ENCODE peak calls at places on chromosome X, in four cellular contexts. One of them, this sample, is unnamed.

GRCh38 chrX:135328421-135329005 is 19.2 kb downstream of the ETDC start:
- DNase-seq in IMR-90: peak
- DNase-seq in H9: no peak
- DNase-seq in mesendoderm: no peak
- DNase-seq in this sample: no peak

GRCh38 chrX:15269618-15270521 is at the start of gene ASB9:
- DNase-seq in IMR-90: peak
- DNase-seq in H9: peak
- DNase-seq in mesendoderm: peak
- DNase-seq in this sample: no peak

GRCh38 chrX:37905436-37906147 is 58.2 kb upstream of the DYNLT3 start:
- DNase-seq in IMR-90: peak
- DNase-seq in H9: peak
- DNase-seq in mesendoderm: peak
- DNase-seq in this sample: peak

GRCh38 chrX:153348421-153348820 is 14.5 kb downstream of the ZNF275 start:
- DNase-seq in IMR-90: no peak
- DNase-seq in H9: no peak
- DNase-seq in mesendoderm: no peak
- DNase-seq in this sample: no peak

GRCh38 chrX:3651272-3651671 is 62.2 kb downstream of the PRKX start:
- DNase-seq in IMR-90: peak
- DNase-seq in H9: no peak
- DNase-seq in mesendoderm: peak
- DNase-seq in this sample: no peak

GRCh38 chrX:6325437-6325836 is 96.8 kb upstream of the NLGN4X start:
- DNase-seq in IMR-90: no peak
- DNase-seq in H9: peak
- DNase-seq in mesendoderm: peak
- DNase-seq in this sample: no peak

GRCh38 chrX:56232221-56233082 is at the start of gene KLF8:
- DNase-seq in IMR-90: no peak
- DNase-seq in H9: peak
- DNase-seq in mesendoderm: peak
- DNase-seq in this sample: no peak

GRCh38 chrX:129772796-129773431 is 6.8 kb upstream of the SASH3 start:
- DNase-seq in IMR-90: no peak
- DNase-seq in H9: no peak
- DNase-seq in mesendoderm: no peak
- DNase-seq in this sample: no peak

GRCh38 chrX:28189011-28189410 is 207.8 kb upstream of the DCAF8L1 start:
- DNase-seq in IMR-90: peak
- DNase-seq in H9: no peak
- DNase-seq in mesendoderm: no peak
- DNase-seq in this sample: no peak

GRCh38 chrX:47608130-47608810 is 11.4 kb downstream of the SYN1 start:
- DNase-seq in IMR-90: no peak
- DNase-seq in H9: peak
- DNase-seq in mesendoderm: peak
- DNase-seq in this sample: no peak

GRCh38 chrX:151397741-151398070 is 700 bp downstream of the VMA21 start:
- DNase-seq in IMR-90: no peak
- DNase-seq in H9: no peak
- DNase-seq in mesendoderm: no peak
- DNase-seq in this sample: no peak

GRCh38 chrX:118862086-118862485 is 38.5 kb downstream of the ZCCHC12 start:
- DNase-seq in IMR-90: no peak
- DNase-seq in H9: no peak
- DNase-seq in mesendoderm: no peak
- DNase-seq in this sample: no peak

GRCh38 chrX:122133478-122133877 is 1050.6 kb upstream of the GRIA3 start:
- DNase-seq in IMR-90: no peak
- DNase-seq in H9: no peak
- DNase-seq in mesendoderm: no peak
- DNase-seq in this sample: no peak

GRCh38 chrX:28966335-28966734 is 379.1 kb downstream of the IL1RAPL1 start:
- DNase-seq in IMR-90: peak
- DNase-seq in H9: no peak
- DNase-seq in mesendoderm: no peak
- DNase-seq in this sample: no peak

GRCh38 chrX:153580700-153581386 is 18.1 kb downstream of the CCNQ start:
- DNase-seq in IMR-90: no peak
- DNase-seq in H9: peak
- DNase-seq in mesendoderm: peak
- DNase-seq in this sample: no peak

GRCh38 chrX:152735101-152735500 is 1.5 kb downstream of the MAGEA12 start:
- DNase-seq in IMR-90: no peak
- DNase-seq in H9: no peak
- DNase-seq in mesendoderm: no peak
- DNase-seq in this sample: no peak

DNA sequence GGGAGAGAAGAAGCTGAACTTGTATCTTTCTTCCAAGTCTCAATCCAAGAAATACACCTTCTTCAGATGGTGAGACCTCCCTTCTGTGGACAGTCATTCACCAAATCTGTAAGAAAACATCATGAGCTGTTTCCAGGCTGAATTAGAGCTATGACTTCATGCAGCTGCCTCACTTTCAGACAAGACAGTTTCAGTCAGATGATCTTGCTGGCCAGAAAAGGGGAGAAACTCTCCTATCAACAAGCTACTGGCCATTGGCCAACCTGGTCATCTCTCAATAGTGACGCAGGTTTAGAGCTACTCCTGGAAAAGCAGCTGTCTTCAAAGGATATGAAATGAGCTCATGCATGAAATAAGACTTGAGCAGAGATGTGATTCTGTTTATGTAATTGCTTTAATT is 69.5 kb upstream of the NDP start:
- DNase-seq in IMR-90: peak
- DNase-seq in H9: no peak
- DNase-seq in mesendoderm: no peak
- DNase-seq in this sample: no peak
- H2BK120ac ChIP-seq in IMR-90: no peak
- H2BK120ac ChIP-seq in H9: no peak
- H2BK120ac ChIP-seq in mesendoderm: no peak
- H2BK120ac ChIP-seq in this sample: no peak

GRCh38 chrX:9703406-9703805 is 62.2 kb downstream of the GPR143 start:
- DNase-seq in IMR-90: no peak
- DNase-seq in H9: no peak
- DNase-seq in mesendoderm: no peak
- DNase-seq in this sample: no peak

GRCh38 chrX:9700555-9700954 is 65.1 kb downstream of the GPR143 start:
- DNase-seq in IMR-90: no peak
- DNase-seq in H9: peak
- DNase-seq in mesendoderm: peak
- DNase-seq in this sample: no peak

GRCh38 chrX:9704876-9705465 is 60.7 kb downstream of the GPR143 start:
- DNase-seq in IMR-90: no peak
- DNase-seq in H9: no peak
- DNase-seq in mesendoderm: no peak
- DNase-seq in this sample: no peak

GRCh38 chrX:9698566-9698965 is 67.1 kb downstream of the GPR143 start:
- DNase-seq in IMR-90: no peak
- DNase-seq in H9: no peak
- DNase-seq in mesendoderm: no peak
- DNase-seq in this sample: no peak

DNA sequence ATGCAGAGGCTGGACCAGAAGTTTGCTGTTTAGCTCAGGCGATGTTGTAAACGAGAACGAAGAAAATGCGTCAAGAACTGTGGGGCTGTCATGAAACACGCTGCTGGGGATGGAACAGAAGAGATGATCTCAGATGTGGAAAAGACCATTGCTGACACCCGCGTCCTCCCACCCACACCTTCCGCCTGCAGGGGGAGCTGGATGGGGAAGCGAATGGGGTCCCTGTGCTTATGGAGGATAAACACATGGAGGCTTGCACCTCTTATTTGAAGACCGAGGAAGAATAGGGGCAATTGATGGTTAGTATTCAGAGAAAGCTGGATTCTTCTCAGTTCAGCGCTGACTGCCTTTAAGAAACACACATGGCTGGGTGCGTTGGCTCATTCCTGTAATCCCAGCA is 63.9 kb downstream of the GPR143 start:
- DNase-seq in IMR-90: no peak
- DNase-seq in H9: no peak
- DNase-seq in mesendoderm: no peak
- DNase-seq in this sample: no peak
- H2BK120ac ChIP-seq in IMR-90: no peak
- H2BK120ac ChIP-seq in H9: no peak
- H2BK120ac ChIP-seq in mesendoderm: no peak
- H2BK120ac ChIP-seq in this sample: no peak

GRCh38 chrX:48779399-48779798 is 7.0 kb upstream of the GATA1 start:
- DNase-seq in IMR-90: no peak
- DNase-seq in H9: no peak
- DNase-seq in mesendoderm: no peak
- DNase-seq in this sample: no peak
- H2BK120ac ChIP-seq in IMR-90: no peak
- H2BK120ac ChIP-seq in H9: no peak
- H2BK120ac ChIP-seq in mesendoderm: no peak
- H2BK120ac ChIP-seq in this sample: no peak

GRCh38 chrX:72020788-72021187 is 110.1 kb downstream of the NHSL2 start:
- DNase-seq in IMR-90: no peak
- DNase-seq in H9: no peak
- DNase-seq in mesendoderm: no peak
- DNase-seq in this sample: no peak

GRCh38 chrX:72020204-72020603 is 109.6 kb downstream of the NHSL2 start:
- DNase-seq in IMR-90: no peak
- DNase-seq in H9: no peak
- DNase-seq in mesendoderm: no peak
- DNase-seq in this sample: no peak

GRCh38 chrX:72019487-72019886 is 108.8 kb downstream of the NHSL2 start:
- DNase-seq in IMR-90: no peak
- DNase-seq in H9: peak
- DNase-seq in mesendoderm: no peak
- DNase-seq in this sample: no peak

GRCh38 chrX:72018277-72019112 is 107.8 kb downstream of the NHSL2 start:
- DNase-seq in IMR-90: peak
- DNase-seq in H9: peak
- DNase-seq in mesendoderm: peak
- DNase-seq in this sample: peak

DNA sequence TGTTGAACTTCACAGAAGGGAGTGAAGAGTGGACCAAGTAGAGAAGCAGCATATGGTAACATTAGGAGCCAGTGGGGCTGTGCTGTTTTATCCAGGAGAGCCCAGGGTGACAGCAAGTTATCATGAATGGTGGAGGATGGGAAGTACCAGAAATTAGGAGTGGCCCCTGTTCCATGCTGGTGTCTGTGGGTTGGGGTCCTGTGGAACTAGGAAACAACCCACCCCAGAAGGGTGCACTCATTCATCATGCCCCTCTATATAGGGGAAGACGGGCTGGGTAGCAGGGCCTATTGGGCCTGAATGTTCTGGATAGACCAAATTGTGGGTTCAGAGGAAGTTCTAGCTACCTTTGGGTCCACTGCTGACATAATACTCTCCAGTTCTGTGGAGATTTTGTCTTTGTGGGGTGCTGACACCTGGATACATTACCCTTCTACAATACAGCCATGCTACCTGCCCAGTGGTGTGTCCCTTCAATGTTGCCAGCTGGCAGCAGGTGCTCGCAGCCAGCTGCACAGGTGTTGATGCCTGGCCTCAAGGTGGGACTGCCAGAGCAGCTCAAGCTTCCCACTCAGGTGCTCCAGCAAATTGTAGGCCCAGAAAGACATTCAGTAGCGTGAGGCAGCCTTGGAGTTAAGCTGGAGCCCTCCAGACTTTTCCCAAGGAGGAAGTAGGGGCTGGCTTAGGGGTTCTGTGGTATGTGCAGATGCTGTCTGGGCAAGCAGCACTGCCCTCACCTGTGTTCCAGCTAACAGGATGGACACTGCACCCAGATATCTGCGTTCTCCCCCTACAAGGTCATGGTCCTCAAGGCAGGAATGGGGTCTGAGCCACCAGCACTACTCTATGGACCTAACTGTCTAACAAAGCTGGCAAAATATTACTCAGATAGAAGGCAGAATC is 106.5 kb downstream of the NHSL2 start:
- DNase-seq in IMR-90: no peak
- DNase-seq in H9: peak
- DNase-seq in mesendoderm: no peak
- DNase-seq in this sample: no peak
- H2BK120ac ChIP-seq in IMR-90: no peak
- H2BK120ac ChIP-seq in H9: no peak
- H2BK120ac ChIP-seq in mesendoderm: no peak
- H2BK120ac ChIP-seq in this sample: no peak

DNA sequence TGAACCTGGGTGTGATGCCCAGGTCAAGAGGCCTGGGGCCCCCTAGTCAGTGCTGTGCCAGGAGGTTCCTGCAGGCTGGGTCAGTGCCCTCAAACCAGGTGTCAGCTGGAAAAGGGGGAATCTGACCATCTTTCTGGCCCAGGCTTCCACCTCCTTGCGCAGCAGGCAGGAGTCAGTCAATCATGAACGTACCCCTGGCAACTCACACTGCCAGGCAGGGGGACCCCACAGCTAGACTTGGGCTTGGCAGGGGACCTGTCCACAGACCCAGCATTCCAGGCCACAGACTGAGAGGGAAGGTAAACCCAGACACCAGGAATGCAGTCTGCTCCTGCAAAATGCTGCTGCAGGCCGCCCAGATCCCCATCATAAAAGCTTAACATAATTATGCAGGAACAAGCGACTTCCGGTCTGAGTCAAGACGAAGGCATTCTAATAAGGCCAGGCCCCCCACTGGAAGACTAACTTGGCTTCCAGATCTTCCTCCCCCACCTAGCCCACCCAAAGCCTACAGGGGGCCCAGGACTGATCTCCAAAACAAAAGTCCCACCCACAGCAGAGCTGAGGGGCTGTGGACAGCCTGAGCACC is 156.3 kb downstream of the BCOR start:
- DNase-seq in IMR-90: no peak
- DNase-seq in H9: no peak
- DNase-seq in mesendoderm: peak
- DNase-seq in this sample: no peak
- H2BK120ac ChIP-seq in IMR-90: no peak
- H2BK120ac ChIP-seq in H9: no peak
- H2BK120ac ChIP-seq in mesendoderm: no peak
- H2BK120ac ChIP-seq in this sample: no peak

GRCh38 chrX:41084044-41084359 is 1.2 kb upstream of the USP9X start:
- DNase-seq in IMR-90: no peak
- DNase-seq in H9: no peak
- DNase-seq in mesendoderm: no peak
- DNase-seq in this sample: no peak
- H2BK120ac ChIP-seq in IMR-90: peak
- H2BK120ac ChIP-seq in H9: no peak
- H2BK120ac ChIP-seq in mesendoderm: no peak
- H2BK120ac ChIP-seq in this sample: no peak

GRCh38 chrX:40011483-40012038 is 86.2 kb downstream of the BCOR start:
- DNase-seq in IMR-90: no peak
- DNase-seq in H9: no peak
- DNase-seq in mesendoderm: no peak
- DNase-seq in this sample: no peak
- H2BK120ac ChIP-seq in IMR-90: peak
- H2BK120ac ChIP-seq in H9: no peak
- H2BK120ac ChIP-seq in mesendoderm: no peak
- H2BK120ac ChIP-seq in this sample: no peak

GRCh38 chrX:23805379-23805778 is 22.4 kb downstream of the SAT1 start:
- DNase-seq in IMR-90: no peak
- DNase-seq in H9: no peak
- DNase-seq in mesendoderm: no peak
- DNase-seq in this sample: no peak
- H2BK120ac ChIP-seq in IMR-90: no peak
- H2BK120ac ChIP-seq in H9: no peak
- H2BK120ac ChIP-seq in mesendoderm: no peak
- H2BK120ac ChIP-seq in this sample: no peak

This sample was measured in neuronal stem cell.